ENCODE peak calls at places on chromosomes 12 and 14, in four cellular contexts. L is ACHN, I is osteocyte, N is AG08396. C is an unnamed sample.

GRCh38 chr12:126617312-126617711 is 1552.1 kb downstream of the AACS start:
- DNase-seq in L (no peak), I (no peak), N (no peak), C (peak; percentile 13)

GRCh38 chr14:24258119-24258518 is 4.9 kb downstream of the TGM1 start:
- DNase-seq in L (no peak), I (no peak), N (no peak), C (no peak)

GRCh38 chr12:15323530-15323929 is 1.2 kb downstream of the PTPRO start:
- DNase-seq in L (peak; percentile 42), I (no peak), N (no peak), C (no peak)

GRCh38 chr12:72282721-72283120 is 10.6 kb downstream of the TRHDE start:
- DNase-seq in L (peak; percentile 44), I (no peak), N (peak; percentile 16), C (no peak)

GRCh38 chr12:93022603-93023340 is 93.7 kb upstream of the EEA1 start:
- DNase-seq in L (no peak), I (no peak), N (no peak), C (no peak)

GRCh38 chr12:54222609-54223008 is 33.8 kb upstream of the SMUG1 start:
- DNase-seq in L (peak; percentile 78), I (no peak), N (peak; percentile 79), C (peak; percentile 28)

GRCh38 chr12:8034802-8035201 is 2.3 kb downstream of the FOXJ2 start:
- DNase-seq in L (no peak), I (no peak), N (no peak), C (no peak)

GRCh38 chr14:77144412-77145115 is 3.0 kb upstream of the ZDHHC22 start:
- DNase-seq in L (no peak), I (no peak), N (no peak), C (no peak)

GRCh38 chr12:60059180-60059579 is 463.4 kb downstream of the SLC16A7 start:
- DNase-seq in L (peak; percentile 6), I (no peak), N (no peak), C (no peak)

GRCh38 chr14:72522847-72523246 is 371.1 kb downstream of the DPF3 start:
- DNase-seq in L (no peak), I (no peak), N (no peak), C (no peak)

GRCh38 chr12:110199360-110200123 is 75.4 kb downstream of the IFT81 start:
- DNase-seq in L (peak; percentile 31), I (no peak), N (peak; percentile 30), C (no peak)

GRCh38 chr14:101980700-101981099 is 16.3 kb downstream of the DYNC1H1 start:
- DNase-seq in L (peak; percentile 90), I (no peak), N (peak; percentile 86), C (peak; percentile 86)

GRCh38 chr14:64233791-64234190 is 60.4 kb downstream of the ESR2 start:
- DNase-seq in L (no peak), I (no peak), N (no peak), C (no peak)

GRCh38 chr14:89427426-89428162 is 10.6 kb upstream of the FOXN3 start:
- DNase-seq in L (no peak), I (no peak), N (no peak), C (no peak)

GRCh38 chr12:94198872-94199271 is 50.5 kb downstream of the PLXNC1 start:
- DNase-seq in L (no peak), I (no peak), N (no peak), C (no peak)

GRCh38 chr12:14913381-14913781 is 25.0 kb downstream of the ERP27 start:
- DNase-seq in L (no peak), I (no peak), N (no peak), C (no peak)

GRCh38 chr12:30457621-30458289 is 237.9 kb downstream of the IPO8 start:
- DNase-seq in L (peak; percentile 69), I (no peak), N (peak; percentile 46), C (no peak)

GRCh38 chr12:115941362-115941761 is 336.1 kb downstream of the MED13L start:
- DNase-seq in L (no peak), I (no peak), N (no peak), C (peak; percentile 58)

GRCh38 chr14:37864861-37865718 is 269.7 kb downstream of the TTC6 start:
- DNase-seq in L (no peak), I (no peak), N (no peak), C (peak; percentile 72)

GRCh38 chr12:65199604-65200003 is 30.2 kb downstream of the LEMD3 start:
- DNase-seq in L (no peak), I (no peak), N (no peak), C (no peak)

GRCh38 chr14:69241577-69241976 is 18.4 kb upstream of the GALNT16 start:
- DNase-seq in L (no peak), I (no peak), N (no peak), C (no peak)

GRCh38 chr12:122867701-122868461 is 28.0 kb downstream of the VPS37B start:
- DNase-seq in L (peak; percentile 43), I (no peak), N (no peak), C (no peak)

GRCh38 chr12:72010365-72010764 is 71.7 kb downstream of the TPH2 start:
- DNase-seq in L (no peak), I (no peak), N (peak; percentile 12), C (peak; percentile 19)

GRCh38 chr12:47082963-47083621 is 3.3 kb upstream of the AMIGO2 start:
- DNase-seq in L (peak; percentile 100), I (no peak), N (peak; percentile 73), C (no peak)

GRCh38 chr14:71478542-71478941 is 453.7 kb upstream of the RGS6 start:
- DNase-seq in L (peak; percentile 58), I (no peak), N (no peak), C (no peak)

GRCh38 chr14:52802597-52802996 is 11.2 kb upstream of the GNPNAT1 start:
- DNase-seq in L (no peak), I (no peak), N (peak; percentile 55), C (peak; percentile 24)

GRCh38 chr12:31230004-31230403 is 95.9 kb downstream of the SINHCAF start:
- DNase-seq in L (no peak), I (no peak), N (no peak), C (no peak)

GRCh38 chr12:70719672-70720420 is 82.6 kb upstream of the PTPRB start:
- DNase-seq in L (peak; percentile 27), I (no peak), N (peak; percentile 43), C (no peak)

GRCh38 chr14:50311337-50311973 is 574 bp downstream of the L2HGDH start:
- DNase-seq in L (no peak), I (no peak), N (no peak), C (no peak)

GRCh38 chr12:71304306-71304705 is 135.3 kb upstream of the LGR5 start:
- DNase-seq in L (no peak), I (no peak), N (no peak), C (no peak)

GRCh38 chr12:40104461-40105264 is 1.2 kb downstream of the SLC2A13 start:
- DNase-seq in L (peak; percentile 35), I (no peak), N (no peak), C (no peak)